ENCODE peak calls at places on chromosomes 3 and 15, in eight cellular contexts. X is neural progenitor cell; D is aorta; P is ovary; K is A549; R is uterus; O is WERI-Rb-1; L is CD8-positive, alpha-beta memory T cell. E is an unnamed sample. For H3K9me3, the result is how much of the 10 kb centered on the place peaks cover.

GRCh38 chr15:33506781-33507180 is 196.0 kb downstream of the RYR3 start:
- DNase-seq in K (no peak), P (no peak), R (no peak), D (no peak), O (no peak), L (no peak), X (peak), E (no peak)

GRCh38 chr3:45507820-45508317 is 86.7 kb upstream of the LIMD1 start:
- DNase-seq in D (no peak), O (peak), L (no peak), X (peak), R (no peak), K (peak), P (no peak), E (no peak)

GRCh38 chr3:120908803-120909601 is 997 bp downstream of the STXBP5L start:
- DNase-seq in L (no peak), X (no peak), D (no peak), K (no peak), P (peak), R (no peak), O (peak), E (no peak)

GRCh38 chr3:37729119-37729518 is 132.6 kb upstream of the CTDSPL start:
- DNase-seq in O (no peak), L (no peak), X (no peak), R (no peak), K (no peak), P (no peak), D (no peak), E (no peak)

GRCh38 chr3:7682822-7683229 is 818.8 kb upstream of the LMCD1 start:
- DNase-seq in O (no peak), D (peak), L (no peak), P (peak), R (no peak), X (no peak), K (no peak), E (peak)

GRCh38 chr3:182697345-182697919 is 95.9 kb upstream of the ATP11B start:
- DNase-seq in O (no peak), L (no peak), R (no peak), X (no peak), D (no peak), P (no peak), K (no peak), E (no peak)

GRCh38 chr3:172666181-172666872 is 44.5 kb downstream of the NCEH1 start:
- DNase-seq in X (no peak), O (no peak), D (no peak), P (no peak), R (no peak), L (no peak), K (no peak), E (no peak)

GRCh38 chr3:77618686-77619085 is 578.8 kb downstream of the ROBO2 start:
- DNase-seq in R (no peak), D (no peak), X (no peak), L (no peak), K (no peak), P (no peak), O (no peak), E (no peak)

GRCh38 chr3:52721002-52721741 is 15.3 kb downstream of the SPCS1 start:
- DNase-seq in D (no peak), L (no peak), R (no peak), X (no peak), O (no peak), K (no peak), P (no peak), E (no peak)

GRCh38 chr3:179652467-179653105 is at the start of gene USP13:
- DNase-seq in L (peak), K (peak), D (peak), P (peak), X (peak), O (peak), R (peak), E (peak)

GRCh38 chr3:59559721-59560514 is 510.1 kb upstream of the CFAP20DC start:
- DNase-seq in R (no peak), P (no peak), K (peak), O (no peak), D (no peak), L (no peak), X (peak), E (no peak)

GRCh38 chr3:159158213-159158612 is 356.4 kb downstream of the MFSD1 start:
- DNase-seq in L (no peak), O (no peak), K (no peak), X (peak), R (no peak), P (no peak), D (no peak), E (no peak)

GRCh38 chr15:58472821-58473581 is 41.2 kb downstream of the LIPC start:
- DNase-seq in D (no peak), K (no peak), R (no peak), X (no peak), L (peak), O (no peak), P (no peak), E (no peak)

GRCh38 chr15:42024303-42024702 is 3.5 kb upstream of the PLA2G4E start:
- DNase-seq in R (no peak), P (no peak), K (no peak), D (no peak), X (no peak), O (no peak), L (no peak), E (peak)

GRCh38 chr3:15204005-15204404 is 2.0 kb upstream of the CAPN7 start:
- DNase-seq in X (peak), D (no peak), O (peak), P (no peak), L (no peak), K (peak), R (no peak), E (no peak)

GRCh38 chr3:53169045-53169831 is 8.2 kb downstream of the PRKCD start:
- DNase-seq in L (no peak), D (no peak), R (no peak), K (no peak), X (peak), P (no peak), O (peak), E (no peak)

GRCh38 chr3:190728574-190729246 is 133.8 kb downstream of the GMNC start:
- DNase-seq in R (no peak), X (no peak), P (no peak), L (no peak), O (no peak), D (no peak), K (peak), E (no peak)

GRCh38 chr3:49465269-49466034 is 4.6 kb upstream of the DAG1 start:
- DNase-seq in R (no peak), K (no peak), D (no peak), X (peak), P (no peak), L (no peak), O (no peak), E (no peak)

GRCh38 chr15:69951511-69952209 is 146.1 kb downstream of the TLE3 start:
- DNase-seq in X (no peak), P (no peak), O (no peak), K (no peak), D (no peak), L (no peak), R (no peak), E (no peak)

GRCh38 chr15:82651708-82652107 is 4.5 kb upstream of the CPEB1 start:
- DNase-seq in P (no peak), D (no peak), X (no peak), O (no peak), R (no peak), L (no peak), K (no peak), E (no peak)

DNA sequence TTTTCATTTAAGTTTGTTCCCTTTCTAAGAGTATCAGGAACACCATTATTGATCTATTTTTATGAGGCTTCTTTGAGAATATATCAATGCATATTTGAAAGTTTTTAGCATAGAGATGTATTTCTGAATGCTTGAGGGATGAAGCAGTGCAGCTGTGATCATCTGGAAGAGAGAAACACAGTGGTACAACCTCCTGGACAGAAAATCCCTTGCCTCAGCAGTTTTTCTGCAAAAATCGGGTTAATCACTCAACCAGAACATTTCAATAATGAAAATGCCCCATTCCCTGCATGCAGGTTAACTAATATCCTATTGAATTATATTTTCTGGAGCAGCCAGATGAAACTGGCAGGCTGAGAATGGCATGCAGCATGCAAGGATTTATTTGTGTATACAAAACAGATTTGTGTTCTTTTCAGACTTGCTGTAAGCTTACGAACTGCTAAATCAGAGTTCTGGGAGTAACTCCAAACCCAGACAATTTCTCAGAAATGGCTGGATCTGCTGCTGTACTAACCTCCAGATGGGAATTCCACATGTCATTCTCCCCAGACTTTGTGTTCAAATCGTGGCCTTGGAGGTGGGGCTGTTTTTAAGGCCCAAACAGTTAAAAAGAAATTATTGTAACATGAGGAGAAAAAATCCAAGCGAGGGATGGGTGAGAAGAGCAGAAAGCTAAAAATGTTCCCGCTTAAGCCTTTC is 39.1 kb downstream of the SLC9A9 start:
- DNase-seq in D (no peak), R (no peak), X (no peak), P (peak), L (no peak), O (no peak), K (no peak), E (no peak)
- H3K27ac ChIP-seq in D (no peak), R (peak), X (no peak), P (no peak), L (no peak), O (no peak), K (no peak), E (no peak)

DNA sequence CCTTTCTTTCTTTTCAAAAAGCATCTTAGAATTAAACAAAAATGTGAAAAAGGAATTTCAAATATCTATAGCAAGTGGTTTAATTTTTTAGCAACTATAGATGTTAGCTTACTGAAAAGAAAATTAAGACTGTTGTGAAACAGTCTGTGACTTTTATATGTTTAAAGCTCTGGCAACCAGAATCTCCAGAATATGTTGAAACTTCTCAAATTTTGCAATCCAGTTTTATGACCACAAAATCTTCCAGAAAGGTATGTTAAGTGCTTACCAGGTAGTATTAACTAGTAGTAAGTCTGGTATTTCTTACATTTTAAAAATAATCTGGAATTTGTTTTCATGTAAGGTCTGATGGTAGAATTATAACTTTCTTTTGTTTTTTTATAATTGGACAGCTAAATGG is 235.0 kb downstream of the SLC9A9 start:
- DNase-seq in R (no peak), X (no peak), O (no peak), K (no peak), P (no peak), D (no peak), L (no peak), E (no peak)
- H3K9me3 ChIP-seq in R (under half), X (under half), O (under half), K (under half), P (under half), D (under half), L (under half), E (under half)

GRCh38 chr15:86247249-86247955 is 167.7 kb downstream of the AGBL1 start:
- DNase-seq in R (no peak), X (no peak), L (no peak), P (no peak), D (no peak), O (no peak), K (no peak), E (no peak)
- H3K27ac ChIP-seq in R (no peak), X (no peak), L (no peak), P (no peak), D (no peak), O (no peak), K (no peak), E (no peak)

GRCh38 chr15:23801881-23802280 is 114.8 kb upstream of the NDN start:
- DNase-seq in P (no peak), K (no peak), L (no peak), X (no peak), O (no peak), D (no peak), R (no peak), E (no peak)

GRCh38 chr15:23797747-23798157 is 110.6 kb upstream of the NDN start:
- DNase-seq in P (peak), L (no peak), R (peak), D (no peak), K (no peak), X (no peak), O (no peak), E (no peak)
- H3K9me3 ChIP-seq in P (under half), L (under half), R (under half), D (under half), K (under half), X (under half), O (under half), E (under half)

GRCh38 chr15:60128710-60129109 is 124.6 kb downstream of the FOXB1 start:
- DNase-seq in K (no peak), R (no peak), L (no peak), X (no peak), O (no peak), P (no peak), D (no peak), E (no peak)

GRCh38 chr15:60130398-60130797 is 126.3 kb downstream of the FOXB1 start:
- DNase-seq in O (no peak), P (no peak), K (no peak), R (no peak), L (no peak), D (no peak), X (no peak), E (no peak)

GRCh38 chr15:60125334-60125733 is 121.2 kb downstream of the FOXB1 start:
- DNase-seq in R (no peak), X (no peak), L (no peak), O (no peak), K (no peak), P (no peak), D (no peak), E (no peak)

GRCh38 chr15:60126661-60127060 is 122.5 kb downstream of the FOXB1 start:
- DNase-seq in R (no peak), O (no peak), L (no peak), D (no peak), X (no peak), K (no peak), P (no peak), E (no peak)

GRCh38 chr15:60128000-60128376 is 123.9 kb downstream of the FOXB1 start:
- DNase-seq in L (no peak), X (peak), O (no peak), D (no peak), R (peak), K (no peak), P (no peak), E (no peak)
- H3K27ac ChIP-seq in L (peak), X (no peak), O (no peak), D (no peak), R (peak), K (peak), P (no peak), E (peak)

DNA sequence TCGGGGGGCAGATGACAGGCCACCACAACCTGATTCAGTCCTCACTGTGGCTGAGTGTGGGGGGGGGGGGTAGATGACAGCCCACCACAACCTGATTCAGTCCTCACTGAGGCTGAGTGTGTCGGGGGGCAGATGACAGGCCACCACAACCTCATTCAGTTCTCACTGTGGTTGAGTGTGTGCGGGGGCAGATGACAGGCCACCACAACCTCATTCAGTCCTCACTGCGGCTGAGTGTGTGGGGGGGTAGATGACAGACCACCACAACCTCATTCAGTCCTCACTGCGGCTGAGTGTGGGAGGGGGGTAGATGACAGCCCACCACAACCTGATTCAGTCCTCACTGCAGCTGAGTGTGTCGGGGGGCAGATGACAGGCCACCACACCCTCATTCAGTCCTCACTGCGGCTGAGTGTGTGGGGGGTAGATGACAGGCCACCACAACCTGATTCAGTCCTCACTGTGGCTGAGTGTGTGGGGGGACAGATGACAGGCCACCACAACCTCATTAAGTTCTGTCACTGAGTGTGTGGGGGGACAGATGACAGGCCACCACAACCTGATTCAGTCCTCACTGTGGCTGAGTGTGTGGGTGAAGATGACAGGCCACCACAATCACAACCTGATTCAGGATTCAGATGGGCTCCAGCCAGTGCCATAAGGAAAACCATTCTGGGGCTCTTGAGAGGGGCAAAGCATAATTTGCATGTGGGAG is 16.9 kb downstream of the ZNF717 start:
- DNase-seq in X (no peak), D (no peak), O (no peak), R (no peak), K (no peak), P (no peak), L (no peak), E (no peak)
- H3K9me3 ChIP-seq in X (under half), D (under half), O (under half), R (under half), K (under half), P (under half), L (under half), E (under half)